ENCODE peak calls at places on chromosomes 12 and 14, in eight cellular contexts. W is cardiac fibroblast, C is HCT116, J is neural progenitor cell, D is HFF-Myc, Q is IMR-90, U is stomach, Z is endothelial cell of umbilical vein. K is an unnamed sample.

GRCh38 chr12:104672501-104673265 is 215.9 kb downstream of the CHST11 start:
- DNase-seq in W (peak), C (no peak), J (no peak), D (no peak), Q (no peak), U (no peak), Z (no peak), K (peak)

GRCh38 chr12:82783456-82783855 is 96.8 kb downstream of the TMTC2 start:
- DNase-seq in W (no peak), C (no peak), J (no peak), D (no peak), Q (no peak), U (no peak), Z (no peak), K (no peak)

GRCh38 chr12:120833849-120834248 is 70.3 kb downstream of the SPPL3 start:
- DNase-seq in W (peak), C (no peak), J (no peak), D (no peak), Q (peak), U (no peak), Z (no peak), K (no peak)

GRCh38 chr12:123879691-123880090 is 92.9 kb downstream of the CCDC92 start:
- DNase-seq in W (no peak), C (no peak), J (no peak), D (no peak), Q (no peak), U (no peak), Z (no peak), K (no peak)

GRCh38 chr12:111650912-111651311 is 34.8 kb downstream of the BRAP start:
- DNase-seq in W (no peak), C (no peak), J (no peak), D (no peak), Q (no peak), U (no peak), Z (no peak), K (no peak)

GRCh38 chr14:74981833-74982232 is 20.9 kb upstream of the EIF2B2 start:
- DNase-seq in W (no peak), C (no peak), J (no peak), D (no peak), Q (no peak), U (no peak), Z (no peak), K (no peak)

GRCh38 chr12:53234236-53234635 is 2.2 kb upstream of the RARG start:
- DNase-seq in W (no peak), C (no peak), J (peak), D (no peak), Q (no peak), U (no peak), Z (no peak), K (no peak)

GRCh38 chr12:66210840-66211239 is 21.8 kb downstream of the IRAK3 start:
- DNase-seq in W (peak), C (no peak), J (no peak), D (no peak), Q (no peak), U (no peak), Z (no peak), K (no peak)

GRCh38 chr12:53499261-53500118 is at the start of gene MAP3K12:
- DNase-seq in W (peak), C (no peak), J (peak), D (no peak), Q (peak), U (peak), Z (peak), K (no peak)

GRCh38 chr12:112243255-112243965 is 118.0 kb downstream of the TRAFD1 start:
- DNase-seq in W (no peak), C (no peak), J (peak), D (no peak), Q (no peak), U (no peak), Z (no peak), K (no peak)

GRCh38 chr12:3863756-3864155 is 9.4 kb downstream of the PARP11 start:
- DNase-seq in W (no peak), C (no peak), J (no peak), D (no peak), Q (no peak), U (no peak), Z (no peak), K (no peak)

GRCh38 chr12:92502417-92503028 is 200.3 kb upstream of the PLEKHG7 start:
- DNase-seq in W (peak), C (no peak), J (no peak), D (no peak), Q (no peak), U (no peak), Z (no peak), K (no peak)

GRCh38 chr12:30692470-30692869 is 3.2 kb downstream of the IPO8 start:
- DNase-seq in W (peak), C (no peak), J (no peak), D (no peak), Q (peak), U (no peak), Z (peak), K (no peak)

GRCh38 chr14:89617471-89618291 is 200.6 kb upstream of the FOXN3 start:
- DNase-seq in W (peak), C (no peak), J (peak), D (no peak), Q (peak), U (peak), Z (peak), K (no peak)

GRCh38 chr14:105195533-105196227 is 14.6 kb upstream of the NUDT14 start:
- DNase-seq in W (no peak), C (no peak), J (peak), D (no peak), Q (no peak), U (no peak), Z (peak), K (no peak)
- H3K4me3 ChIP-seq in W (no peak), C (no peak), J (peak), D (no peak), Q (no peak), U (no peak), Z (no peak), K (no peak)

GRCh38 chr12:49019435-49020317 is 1.1 kb upstream of the PRKAG1 start:
- DNase-seq in W (peak), C (no peak), J (peak), D (no peak), Q (peak), U (no peak), Z (peak), K (no peak)
- TF ChIP-seq CTCF in W (peak), C (peak), J (peak), D (peak), Q (peak), U (no peak), Z (peak), K (peak)

DNA sequence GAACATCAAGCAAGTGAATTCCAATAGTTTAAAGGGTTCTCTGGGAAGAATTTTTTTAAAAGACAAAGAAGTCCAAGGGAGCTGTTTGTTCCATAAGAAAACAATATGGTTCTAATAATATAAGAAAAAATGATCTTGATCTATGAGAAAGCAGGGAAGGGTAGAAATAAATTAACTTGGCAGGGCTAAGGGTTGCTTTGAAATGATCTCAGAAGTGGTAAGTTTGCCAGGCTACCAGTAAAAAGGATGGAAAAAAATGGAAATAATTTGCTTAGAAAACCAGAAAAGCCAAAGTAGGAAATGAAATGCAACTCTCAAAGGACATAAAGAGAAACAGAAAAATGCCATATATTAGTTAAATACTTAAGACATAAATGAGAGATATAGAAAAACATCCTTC is 41.7 kb upstream of the EMP1 start:
- DNase-seq in W (no peak), C (no peak), J (no peak), D (no peak), Q (no peak), U (no peak), Z (no peak), K (no peak)
- H3K4me3 ChIP-seq in W (no peak), C (no peak), J (no peak), D (no peak), Q (no peak), U (no peak), Z (no peak), K (no peak)

DNA sequence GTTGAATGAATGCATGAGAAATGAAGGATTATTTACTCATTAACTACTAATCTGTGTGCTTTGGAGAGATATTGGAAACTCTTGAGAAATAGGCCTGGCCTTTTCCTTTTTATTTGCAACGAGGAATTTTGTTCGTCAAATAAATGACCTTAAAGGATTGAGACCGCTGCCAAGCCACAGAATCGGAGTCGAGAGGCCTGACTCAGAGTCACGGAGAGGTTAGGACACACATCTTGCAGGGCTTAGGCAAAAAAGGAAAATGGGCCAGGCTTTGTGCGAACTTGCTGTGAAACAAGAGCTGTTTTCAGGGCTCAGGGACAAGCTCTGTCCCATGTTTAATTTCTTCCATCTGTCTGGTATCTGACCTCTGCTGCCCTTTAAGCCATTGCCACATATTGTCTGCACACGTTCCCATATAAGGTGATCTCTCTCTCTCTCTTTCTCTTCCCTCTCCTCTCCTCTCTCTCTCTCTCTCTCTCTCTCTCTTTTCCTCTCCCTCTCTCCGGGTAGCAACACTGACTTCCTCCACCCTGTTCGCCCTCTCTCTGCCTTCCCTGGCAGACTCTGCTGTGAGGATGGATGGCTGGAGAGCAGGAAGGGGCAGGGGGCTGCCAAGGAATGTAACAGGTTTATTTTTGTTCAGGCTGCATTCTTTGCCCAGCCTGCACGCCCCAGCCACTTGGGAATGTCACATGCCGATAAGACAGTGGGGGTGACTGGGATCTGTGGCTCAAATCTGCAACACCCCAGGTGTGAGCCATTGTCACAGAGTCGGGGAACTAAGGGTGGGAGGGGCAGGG is 14.9 kb upstream of the IFT81 start:
- DNase-seq in W (peak), C (no peak), J (peak), D (peak), Q (peak), U (peak), Z (peak), K (peak)
- TF ChIP-seq CTCF in W (peak), C (no peak), J (no peak), D (no peak), Q (peak), U (no peak), Z (no peak), K (no peak)

K was measured in epithelial cell of proximal tubule.